ENCODE peak calls at places on chromosomes 13 and 19, in seven cellular contexts. H is foreskin keratinocyte; S is fibroblast of lung; O is CD8-positive, alpha-beta T cell; L is left lung; I is heart left ventricle; W is pancreas. E is an unnamed sample.

GRCh38 chr19:3403489-3404323 is 37.3 kb downstream of the NFIC start:
- DNase-seq in H (no peak), S (peak; percentile 96), O (no peak), L (peak; percentile 87), I (peak; percentile 96), W (peak; percentile 97), E (peak; percentile 90)

GRCh38 chr13:30038884-30039283 is 188.5 kb upstream of the UBL3 start:
- DNase-seq in H (no peak), S (peak; percentile 62), O (no peak), L (no peak), I (no peak), W (no peak), E (no peak)

GRCh38 chr13:33279414-33279813 is 6.1 kb downstream of the STARD13 start:
- DNase-seq in H (no peak), S (no peak), O (no peak), L (no peak), I (peak; percentile 44), W (no peak), E (no peak)

GRCh38 chr13:29749401-29750177 is 100.8 kb downstream of the UBL3 start:
- DNase-seq in H (no peak), S (peak; percentile 62), O (no peak), L (no peak), I (no peak), W (no peak), E (no peak)

GRCh38 chr13:60134376-60134775 is 29.4 kb downstream of the DIAPH3 start:
- DNase-seq in H (no peak), S (no peak), O (no peak), L (no peak), I (no peak), W (no peak), E (no peak)

GRCh38 chr19:17421942-17422341 is 2.1 kb downstream of the MVB12A start:
- DNase-seq in H (no peak), S (no peak), O (no peak), L (no peak), I (no peak), W (no peak), E (no peak)

GRCh38 chr13:25462301-25463125 is 90.7 kb downstream of the ATP8A2 start:
- DNase-seq in H (peak; percentile 78), S (no peak), O (no peak), L (no peak), I (no peak), W (no peak), E (no peak)

GRCh38 chr19:38155453-38155852 is 68.6 kb downstream of the DPF1 start:
- DNase-seq in H (no peak), S (peak; percentile 20), O (no peak), L (no peak), I (no peak), W (no peak), E (no peak)

GRCh38 chr19:50431343-50432220 is 1.1 kb upstream of the MYBPC2 start:
- DNase-seq in H (peak; percentile 54), S (peak; percentile 53), O (peak; percentile 73), L (peak; percentile 89), I (peak; percentile 87), W (peak; percentile 93), E (peak; percentile 85)

GRCh38 chr13:35144496-35144895 is 202.4 kb downstream of the NBEA start:
- DNase-seq in H (peak; percentile 36), S (peak; percentile 21), O (no peak), L (no peak), I (no peak), W (no peak), E (no peak)

GRCh38 chr19:1859319-1859718 is 4.1 kb downstream of the KLF16 start:
- DNase-seq in H (no peak), S (no peak), O (no peak), L (peak; percentile 34), I (peak; percentile 30), W (no peak), E (no peak)

GRCh38 chr19:45906221-45906620 is 3.8 kb upstream of the MYPOP start:
- DNase-seq in H (peak; percentile 58), S (peak; percentile 31), O (no peak), L (no peak), I (no peak), W (no peak), E (no peak)

GRCh38 chr13:88840085-88840484 is 1168.9 kb downstream of the SLITRK5 start:
- DNase-seq in H (peak; percentile 26), S (no peak), O (no peak), L (no peak), I (no peak), W (no peak), E (no peak)

GRCh38 chr13:81591528-81592220 is 1250.7 kb upstream of the SPRY2 start:
- DNase-seq in H (no peak), S (no peak), O (no peak), L (no peak), I (no peak), W (no peak), E (no peak)
- TF ChIP-seq CTCF in H (no peak), S (no peak), O (no peak), L (no peak), I (no peak), W (no peak), E (no peak)

GRCh38 chr13:109949395-109949794 is 163.0 kb upstream of the IRS2 start:
- DNase-seq in H (no peak), S (peak; percentile 7), O (no peak), L (no peak), I (no peak), W (no peak), E (no peak)
- H3K4me1 ChIP-seq in H (peaks cover 5% of the 10 kb centered on the region), S (no peaks in the 10 kb centered on the region), O (no peaks in the 10 kb centered on the region), L (no peaks in the 10 kb centered on the region), I (no peaks in the 10 kb centered on the region), W (no peaks in the 10 kb centered on the region), E (no peaks in the 10 kb centered on the region)

GRCh38 chr19:31570718-31571117 is 221.5 kb upstream of the TSHZ3 start:
- DNase-seq in H (no peak), S (no peak), O (no peak), L (no peak), I (no peak), W (no peak), E (no peak)
- H3K27me3 ChIP-seq in H (peaks cover 3% of the 10 kb centered on the region), S (no peaks in the 10 kb centered on the region), O (no peaks in the 10 kb centered on the region), L (no peaks in the 10 kb centered on the region), I (peaks cover 3% of the 10 kb centered on the region), W (no peaks in the 10 kb centered on the region), E (peaks cover 18% of the 10 kb centered on the region)

DNA sequence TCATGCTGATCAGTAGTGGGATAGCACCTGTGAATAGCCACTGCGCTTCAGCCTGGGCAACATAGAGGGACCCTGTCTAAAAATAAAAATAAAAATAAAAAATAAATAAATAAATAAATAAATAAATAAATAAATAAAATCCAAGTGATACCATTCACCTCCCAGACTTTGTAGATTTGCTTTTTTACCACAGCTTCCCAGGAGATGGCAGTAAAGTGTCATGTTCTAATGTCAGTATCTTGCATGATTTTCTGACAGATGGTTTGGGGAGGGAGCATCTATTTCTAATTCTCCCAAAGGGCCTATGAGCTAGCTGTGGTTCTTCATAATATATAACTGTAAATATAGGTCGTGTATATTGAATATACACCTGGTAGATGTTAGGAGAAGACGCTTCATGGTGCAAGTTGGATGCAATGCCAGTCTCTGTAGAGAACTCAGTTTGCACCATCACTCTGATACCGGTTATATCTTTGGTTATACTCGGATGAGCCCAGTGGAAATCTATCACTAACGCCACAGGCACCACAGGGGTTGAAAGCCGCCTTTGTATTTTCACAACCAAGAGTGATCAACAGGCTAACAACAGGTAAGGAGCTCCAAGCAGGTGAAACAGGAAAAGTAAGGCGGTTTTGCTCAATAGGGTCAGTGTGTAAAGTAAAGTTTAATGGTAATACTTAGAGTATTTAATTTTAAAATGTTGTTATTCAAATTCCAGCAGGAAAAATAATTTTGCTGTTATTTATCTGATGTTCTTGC is 13.9 kb downstream of the APLP1 start:
- DNase-seq in H (peak; percentile 52), S (peak; percentile 65), O (no peak), L (no peak), I (no peak), W (no peak), E (peak; percentile 67)
- TF ChIP-seq CTCF in H (peak; percentile 77), S (peak; percentile 53), O (peak; percentile 81), L (peak; percentile 68), I (peak; percentile 65), W (peak; percentile 41), E (peak; percentile 76)

GRCh38 chr19:18610245-18610555 is 2.5 kb upstream of the TMEM59L start:
- DNase-seq in H (no peak), S (no peak), O (no peak), L (no peak), I (no peak), W (no peak), E (no peak)
- H3K4me1 ChIP-seq in H (no peaks in the 10 kb centered on the region), S (no peaks in the 10 kb centered on the region), O (peaks cover 26% of the 10 kb centered on the region), L (peaks cover 22% of the 10 kb centered on the region), I (peaks cover 19% of the 10 kb centered on the region), W (peaks cover 12% of the 10 kb centered on the region), E (peaks cover 38% of the 10 kb centered on the region)

GRCh38 chr19:29491491-29491890 is 34.3 kb upstream of the VSTM2B start:
- DNase-seq in H (no peak), S (no peak), O (no peak), L (no peak), I (no peak), W (peak; percentile 11), E (no peak)

GRCh38 chr19:29491995-29492577 is 33.7 kb upstream of the VSTM2B start:
- DNase-seq in H (no peak), S (no peak), O (no peak), L (no peak), I (no peak), W (no peak), E (no peak)

GRCh38 chr19:29487432-29487831 is 38.4 kb upstream of the VSTM2B start:
- DNase-seq in H (no peak), S (no peak), O (no peak), L (no peak), I (no peak), W (peak; percentile 14), E (no peak)

GRCh38 chr19:29492761-29493160 is 33.0 kb upstream of the VSTM2B start:
- DNase-seq in H (no peak), S (no peak), O (no peak), L (no peak), I (no peak), W (no peak), E (no peak)

DNA sequence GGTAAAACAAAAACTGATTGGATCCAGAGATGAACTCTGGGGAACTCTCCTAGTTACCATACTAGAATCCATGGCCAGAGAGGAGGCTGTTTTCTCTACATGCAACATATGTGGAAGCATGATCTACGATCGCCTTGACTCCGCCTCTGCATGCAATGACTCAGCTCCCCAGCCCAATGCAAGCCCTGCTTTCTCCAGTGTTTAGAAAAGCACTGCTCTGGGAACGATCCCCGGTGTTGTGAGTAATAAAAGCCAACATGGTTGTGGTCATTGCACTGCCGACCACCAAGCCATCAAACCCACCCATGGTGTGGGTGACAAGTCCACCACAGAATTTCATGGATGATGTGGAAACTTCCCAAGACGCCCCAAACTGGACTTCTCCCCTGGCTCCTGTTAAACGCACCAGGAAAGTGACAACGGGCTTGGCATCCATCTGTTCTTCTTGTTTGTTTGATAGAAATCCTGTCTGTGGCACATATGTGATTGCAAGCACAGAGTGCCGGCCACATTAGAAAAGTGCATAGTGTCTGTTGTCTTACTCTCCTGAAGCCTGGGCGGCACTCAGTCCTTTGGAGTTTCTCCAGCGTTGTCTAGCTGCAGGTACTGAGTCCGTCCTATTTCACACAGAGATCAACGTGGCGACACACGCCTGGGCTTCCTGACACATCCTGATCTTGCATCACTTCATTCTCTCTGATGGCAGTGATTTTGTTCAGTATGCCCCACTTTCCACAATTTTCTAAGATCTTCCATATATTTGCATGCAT is 36.4 kb upstream of the VSTM2B start:
- DNase-seq in H (no peak), S (no peak), O (no peak), L (no peak), I (no peak), W (no peak), E (no peak)
- H3K27me3 ChIP-seq in H (no peaks in the 10 kb centered on the region), S (no peaks in the 10 kb centered on the region), O (peaks cover 4% of the 10 kb centered on the region), L (no peaks in the 10 kb centered on the region), I (peaks cover 12% of the 10 kb centered on the region), W (no peaks in the 10 kb centered on the region), E (peaks cover 22% of the 10 kb centered on the region)

E was measured in heart right ventricle.